ENCODE peak calls at places on chromosomes 6 and 20, in four cellular contexts. N, H, W and D are unnamed samples.

GRCh38 chr20:8474027-8474668 is 342.1 kb downstream of the PLCB1 start:
- DNase-seq in N (no peak), H (no peak), W (no peak), D (no peak)

GRCh38 chr6:99350573-99350972 is 1.1 kb upstream of the FAXC start:
- DNase-seq in N (peak; percentile 18), H (no peak), W (no peak), D (no peak)

GRCh38 chr6:227812-228338 is 64.4 kb upstream of the DUSP22 start:
- DNase-seq in N (no peak), H (no peak), W (no peak), D (no peak)

GRCh38 chr6:73803562-73804221 is 107.7 kb downstream of the CD109 start:
- DNase-seq in N (peak; percentile 68), H (peak; percentile 14), W (peak; percentile 35), D (peak; percentile 68)

GRCh38 chr6:42028234-42029061 is 21.9 kb upstream of the TAF8 start:
- DNase-seq in N (no peak), H (peak; percentile 92), W (no peak), D (peak; percentile 52)

GRCh38 chr6:166697113-166697512 is 70.1 kb upstream of the RPS6KA2 start:
- DNase-seq in N (no peak), H (no peak), W (no peak), D (no peak)

GRCh38 chr20:50813801-50814200 is 18.9 kb downstream of the BCAS4 start:
- DNase-seq in N (no peak), H (no peak), W (no peak), D (no peak)

GRCh38 chr6:165662671-165663282 is at the start of gene PDE10A:
- DNase-seq in N (peak; percentile 53), H (no peak), W (no peak), D (peak; percentile 75)

GRCh38 chr6:111631930-111632460 is 26.3 kb upstream of the TRAF3IP2 start:
- DNase-seq in N (peak; percentile 44), H (no peak), W (no peak), D (no peak)

GRCh38 chr20:36116813-36117441 is 37.6 kb upstream of the EPB41L1 start:
- DNase-seq in N (no peak), H (no peak), W (no peak), D (no peak)

GRCh38 chr6:154937306-154938244 is 57.5 kb upstream of the TIAM2 start:
- DNase-seq in N (peak; percentile 31), H (no peak), W (no peak), D (no peak)

GRCh38 chr6:29995346-29995777 is 53.0 kb downstream of the HLA-A start:
- DNase-seq in N (no peak), H (no peak), W (no peak), D (no peak)

GRCh38 chr6:43509142-43509983 is 783 bp downstream of the LRRC73 start:
- DNase-seq in N (peak; percentile 40), H (no peak), W (no peak), D (no peak)

GRCh38 chr20:48397689-48398005 is 430.2 kb downstream of the PREX1 start:
- DNase-seq in N (no peak), H (no peak), W (no peak), D (no peak)

GRCh38 chr6:160933256-160933655 is 58.3 kb upstream of the MAP3K4 start:
- DNase-seq in N (peak; percentile 26), H (no peak), W (peak; percentile 20), D (no peak)

GRCh38 chr20:19828233-19828632 is 70.2 kb downstream of the RIN2 start:
- DNase-seq in N (no peak), H (no peak), W (peak; percentile 30), D (no peak)
- TF ChIP-seq ELF4 in N (no peak), H (no peak), W (no peak), D (no peak)

DNA sequence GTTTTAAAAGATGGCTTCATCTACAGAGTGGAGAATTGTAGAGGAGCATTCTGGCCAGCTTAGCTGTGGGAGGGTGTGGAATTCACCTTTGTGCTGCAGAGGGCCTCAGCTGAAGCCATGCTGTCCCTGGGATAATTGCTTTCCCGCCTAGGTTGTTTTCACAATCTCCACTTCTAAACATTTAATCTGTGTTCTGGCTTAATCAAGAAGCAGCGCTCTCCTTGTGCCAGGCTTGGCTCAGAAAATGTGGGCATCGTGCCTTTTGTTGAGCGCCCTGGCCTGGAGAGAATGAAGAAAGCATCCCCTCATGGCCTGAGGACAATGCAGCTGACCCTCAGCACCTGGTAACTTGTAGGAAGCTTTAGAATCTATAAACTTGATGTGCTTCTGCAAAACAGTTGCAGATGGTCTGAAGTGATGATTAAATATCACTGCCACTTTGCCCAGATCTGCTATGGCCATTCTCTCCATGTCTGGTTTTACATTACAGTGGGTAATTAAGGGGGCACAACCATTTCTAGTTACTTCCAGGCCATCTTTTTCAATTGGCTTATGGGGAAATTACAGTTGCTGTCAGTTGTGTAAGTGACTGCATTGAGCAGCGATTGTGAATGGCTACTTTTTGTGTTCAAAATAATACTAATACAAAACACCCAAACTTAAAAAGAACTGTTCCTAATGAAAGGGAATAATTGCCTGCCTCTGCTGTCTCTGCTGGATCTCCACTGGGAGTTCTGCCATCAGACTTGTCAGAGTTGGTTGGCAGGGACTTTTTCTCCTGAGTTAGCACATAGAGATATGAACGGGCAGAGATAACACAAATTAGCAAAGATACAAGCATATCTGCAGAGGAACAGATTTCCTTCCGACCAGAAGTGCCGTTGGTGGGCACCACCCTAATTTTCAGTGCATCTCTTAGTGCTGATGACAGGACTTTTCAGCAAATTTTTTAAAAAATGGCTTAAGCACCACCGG is 18.4 kb downstream of the CTNNBL1 start:
- DNase-seq in N (no peak), H (no peak), W (no peak), D (no peak)
- TF ChIP-seq ELF4 in N (no peak), H (no peak), W (no peak), D (no peak)

DNA sequence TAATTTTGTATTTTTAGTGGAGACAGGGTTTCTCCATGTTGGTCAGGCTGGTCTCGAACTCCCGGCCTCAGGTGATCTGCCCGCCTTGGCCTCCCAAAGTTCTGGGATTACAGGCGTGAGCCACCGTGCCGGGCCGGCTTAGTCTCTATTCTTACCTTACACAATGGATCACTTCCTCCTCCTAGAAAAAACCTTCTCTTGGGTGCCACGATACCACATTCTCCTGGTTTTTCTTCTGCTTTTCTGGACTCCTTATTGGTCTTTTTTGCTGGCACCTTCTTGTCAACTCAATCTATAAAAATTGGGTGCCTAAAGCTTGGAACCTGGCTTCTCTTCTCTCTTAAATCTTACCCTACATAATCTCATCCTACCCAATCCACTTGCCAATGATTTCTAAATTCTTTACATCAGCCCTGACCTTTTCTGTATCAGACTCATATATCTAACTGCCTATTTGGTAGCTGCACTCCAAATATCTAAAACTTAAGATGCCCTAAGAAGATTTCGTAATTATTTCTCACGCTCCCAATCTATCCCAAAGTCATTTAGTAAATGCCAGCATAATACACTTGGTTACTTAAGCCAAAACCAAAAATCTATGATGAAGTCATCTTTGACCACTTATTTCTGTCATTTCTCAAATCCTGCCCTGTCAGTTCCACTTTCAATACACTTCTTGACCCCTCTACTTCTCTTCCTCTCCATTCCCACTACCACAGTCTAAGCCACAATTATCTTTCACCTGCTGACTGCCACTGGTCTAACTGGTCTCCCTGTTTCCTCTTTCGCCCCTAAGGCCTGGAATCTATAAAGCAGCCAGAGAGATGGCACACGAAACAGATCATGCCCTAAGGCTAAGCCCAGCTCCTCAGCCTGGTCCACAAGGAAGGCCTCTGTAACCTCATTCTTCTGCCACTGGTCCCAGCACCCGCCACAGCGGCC is 43.2 kb downstream of the ELMO2 start:
- DNase-seq in N (no peak), H (no peak), W (no peak), D (no peak)
- TF ChIP-seq ELF4 in N (no peak), H (no peak), W (no peak), D (no peak)

GRCh38 chr20:380763-381580 is 412 bp downstream of the TRIB3 start:
- DNase-seq in N (peak; percentile 84), H (peak; percentile 77), W (peak; percentile 86), D (peak; percentile 67)

GRCh38 chr20:383889-384288 is 3.3 kb downstream of the TRIB3 start:
- DNase-seq in N (no peak), H (no peak), W (no peak), D (no peak)

GRCh38 chr20:382291-383115 is 1.9 kb downstream of the TRIB3 start:
- DNase-seq in N (no peak), H (no peak), W (no peak), D (no peak)

GRCh38 chr20:378961-379336 is 1.6 kb upstream of the TRIB3 start:
- DNase-seq in N (no peak), H (no peak), W (no peak), D (no peak)

GRCh38 chr20:381581-382290 is 1.2 kb downstream of the TRIB3 start:
- DNase-seq in N (peak; percentile 50), H (peak; percentile 75), W (peak; percentile 85), D (peak; percentile 50)
- TF ChIP-seq ELF4 in N (no peak), H (no peak), W (no peak), D (no peak)

GRCh38 chr20:31274441-31274840 is 17.0 kb downstream of the DEFB115 start:
- DNase-seq in N (no peak), H (no peak), W (no peak), D (no peak)
- TF ChIP-seq ELF4 in N (no peak), H (no peak), W (no peak), D (no peak)